ENCODE peak calls at places on chromosomes 6 and 20, in five cellular contexts. M is Peyer's patch, K is K562, Q is uterus, X is heart left ventricle. J is an unnamed sample. For H3K9me3, the result is how much of the 10 kb centered on the place peaks cover.

GRCh38 chr6:79672631-79673065 is 41.5 kb downstream of the SH3BGRL2 start:
- DNase-seq in M (no peak), K (peak), Q (no peak), X (no peak), J (no peak)

GRCh38 chr6:8082954-8083858 is 19.0 kb upstream of the BLOC1S5 start:
- DNase-seq in M (no peak), K (peak), Q (no peak), X (no peak), J (no peak)

GRCh38 chr20:33561981-33562601 is 72.2 kb downstream of the CBFA2T2 start:
- DNase-seq in M (peak), K (peak), Q (peak), X (peak), J (peak)

GRCh38 chr6:129492260-129492659 is 217.7 kb downstream of the ARHGAP18 start:
- DNase-seq in M (no peak), K (no peak), Q (no peak), X (no peak), J (no peak)

GRCh38 chr6:149064026-149065017 is 253.2 kb upstream of the TAB2 start:
- DNase-seq in M (no peak), K (no peak), Q (no peak), X (no peak), J (no peak)

GRCh38 chr6:140846518-140847277 is 1286.0 kb upstream of the GJE1 start:
- DNase-seq in M (no peak), K (no peak), Q (no peak), X (no peak), J (no peak)

GRCh38 chr6:149467265-149467664 is 17.5 kb downstream of the ZC3H12D start:
- DNase-seq in M (no peak), K (no peak), Q (no peak), X (no peak), J (no peak)

GRCh38 chr6:114989279-114989964 is 646.6 kb upstream of the HS3ST5 start:
- DNase-seq in M (no peak), K (no peak), Q (no peak), X (no peak), J (no peak)

GRCh38 chr6:128516514-128516898 is 3.9 kb downstream of the PTPRK start:
- DNase-seq in M (no peak), K (no peak), Q (no peak), X (no peak), J (no peak)

GRCh38 chr20:46151936-46152335 is 33.8 kb downstream of the CD40 start:
- DNase-seq in M (no peak), K (peak), Q (no peak), X (no peak), J (no peak)

GRCh38 chr6:41040101-41040910 is 1.3 kb upstream of the UNC5CL start:
- DNase-seq in M (peak), K (peak), Q (no peak), X (no peak), J (no peak)

GRCh38 chr6:45845546-45845945 is 170.1 kb downstream of the CLIC5 start:
- DNase-seq in M (no peak), K (no peak), Q (no peak), X (no peak), J (no peak)

GRCh38 chr6:26305097-26305841 is 59.7 kb upstream of the BTN3A2 start:
- DNase-seq in M (peak), K (peak), Q (peak), X (peak), J (peak)

GRCh38 chr20:63597651-63598478 is 23.8 kb upstream of the HELZ2 start:
- DNase-seq in M (no peak), K (no peak), Q (no peak), X (no peak), J (no peak)

GRCh38 chr6:73823046-73823735 is 127.2 kb downstream of the CD109 start:
- DNase-seq in M (no peak), K (no peak), Q (no peak), X (no peak), J (no peak)

GRCh38 chr20:38703526-38703925 is 20.8 kb upstream of the SLC32A1 start:
- DNase-seq in M (no peak), K (no peak), Q (no peak), X (no peak), J (no peak)

GRCh38 chr20:47334022-47334551 is 22.4 kb downstream of the ZMYND8 start:
- DNase-seq in M (peak), K (no peak), Q (peak), X (no peak), J (no peak)

GRCh38 chr6:113591896-113592827 is 265.0 kb upstream of the MARCKS start:
- DNase-seq in M (peak), K (no peak), Q (peak), X (peak), J (no peak)

GRCh38 chr6:35185302-35185681 is 28.5 kb upstream of the SCUBE3 start:
- DNase-seq in M (no peak), K (peak), Q (no peak), X (peak), J (no peak)

GRCh38 chr20:60572991-60573390 is 614.8 kb downstream of the CDH26 start:
- DNase-seq in M (no peak), K (no peak), Q (no peak), X (no peak), J (no peak)
- H3K9me3 ChIP-seq in M (under half), K (under half), Q (under half), X (under half), J (under half)

DNA sequence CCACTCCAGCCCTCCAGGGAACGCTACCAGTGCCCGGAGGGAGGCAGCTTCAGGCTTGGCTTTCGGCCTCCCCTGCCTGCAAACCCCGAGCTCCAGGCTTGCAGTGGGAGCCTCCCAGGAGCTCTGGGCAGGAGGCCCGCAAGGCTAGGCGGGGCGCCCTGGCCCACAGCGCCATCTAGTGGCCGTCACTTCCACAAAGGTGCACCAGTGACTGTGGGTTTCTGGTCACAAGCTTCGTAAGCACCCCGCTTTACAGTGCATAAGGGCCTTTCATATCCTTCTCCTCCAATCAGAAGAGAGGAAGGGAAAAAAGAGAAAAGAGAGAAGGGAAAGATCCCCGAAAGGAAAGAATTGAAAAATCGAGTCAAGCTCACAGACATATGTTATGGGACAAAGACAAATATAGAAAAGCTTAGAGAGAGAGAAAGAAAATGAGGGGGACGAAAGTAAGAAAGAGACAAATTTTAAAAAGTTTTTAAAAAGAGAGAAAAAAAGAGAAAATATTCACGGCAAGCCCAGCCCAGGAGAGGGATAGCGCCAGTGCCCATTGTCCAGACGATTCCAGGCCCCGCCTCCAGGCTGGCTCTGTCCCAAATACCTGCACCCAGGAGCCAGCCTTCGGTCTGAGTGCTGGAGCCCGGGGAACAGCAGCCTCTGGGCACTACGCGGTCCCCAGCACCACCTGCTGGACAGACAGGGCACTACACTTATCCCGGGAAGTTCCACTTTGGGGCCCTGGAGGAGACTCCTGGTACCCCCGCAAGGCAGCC is 207.1 kb downstream of the PREX1 start:
- DNase-seq in M (peak), K (peak), Q (peak), X (peak), J (peak)
- TF ChIP-seq POLR2A in M (no peak), K (no peak), Q (no peak), X (no peak), J (no peak)

GRCh38 chr6:131001945-131002661 is 60.9 kb downstream of the EPB41L2 start:
- DNase-seq in M (no peak), K (no peak), Q (no peak), X (no peak), J (no peak)

GRCh38 chr6:131003419-131004386 is 59.3 kb downstream of the EPB41L2 start:
- DNase-seq in M (no peak), K (no peak), Q (no peak), X (no peak), J (no peak)

GRCh38 chr6:131009790-131010189 is 53.3 kb downstream of the EPB41L2 start:
- DNase-seq in M (no peak), K (no peak), Q (no peak), X (no peak), J (no peak)

GRCh38 chr6:131004387-131004755 is 58.7 kb downstream of the EPB41L2 start:
- DNase-seq in M (no peak), K (no peak), Q (no peak), X (no peak), J (no peak)

GRCh38 chr6:131007286-131007685 is 55.8 kb downstream of the EPB41L2 start:
- DNase-seq in M (no peak), K (no peak), Q (no peak), X (no peak), J (no peak)
- H3K9me3 ChIP-seq in M (under half), K (under half), Q (under half), X (under half), J (under half)

GRCh38 chr6:87920245-87920644 is 127.4 kb upstream of the SPACA1 start:
- DNase-seq in M (no peak), K (no peak), Q (no peak), X (no peak), J (no peak)

GRCh38 chr6:87922947-87923330 is 124.7 kb upstream of the SPACA1 start:
- DNase-seq in M (peak), K (no peak), Q (no peak), X (no peak), J (no peak)

GRCh38 chr6:87923389-87924050 is 124.1 kb upstream of the SPACA1 start:
- DNase-seq in M (no peak), K (no peak), Q (no peak), X (no peak), J (no peak)

GRCh38 chr6:87921034-87921433 is 126.6 kb upstream of the SPACA1 start:
- DNase-seq in M (no peak), K (no peak), Q (no peak), X (no peak), J (no peak)

GRCh38 chr6:87922191-87922946 is 125.3 kb upstream of the SPACA1 start:
- DNase-seq in M (no peak), K (no peak), Q (no peak), X (no peak), J (no peak)
- TF ChIP-seq POLR2A in M (no peak), K (no peak), Q (no peak), X (no peak), J (no peak)

GRCh38 chr6:88665131-88665530 is 298.3 kb downstream of the RNGTT start:
- DNase-seq in M (no peak), K (no peak), Q (no peak), X (no peak), J (no peak)
- H3K9me3 ChIP-seq in M (under half), K (under half), Q (under half), X (under half), J (under half)

GRCh38 chr20:44211177-44212039 is 837 bp upstream of the OSER1 start:
- DNase-seq in M (no peak), K (peak), Q (peak), X (no peak), J (peak)
- TF ChIP-seq POLR2A in M (no peak), K (no peak), Q (no peak), X (no peak), J (no peak)

GRCh38 chr6:15642276-15642675 is 20.6 kb downstream of the DTNBP1 start:
- DNase-seq in M (no peak), K (peak), Q (no peak), X (no peak), J (no peak)
- H3K9me3 ChIP-seq in M (under half), K (under half), Q (under half), X (under half), J (under half)

GRCh38 chr6:169789944-169790927 is 38.8 kb downstream of the ERMARD start:
- DNase-seq in M (peak), K (peak), Q (peak), X (peak), J (peak)
- TF ChIP-seq POLR2A in M (no peak), K (no peak), Q (no peak), X (no peak), J (no peak)

DNA sequence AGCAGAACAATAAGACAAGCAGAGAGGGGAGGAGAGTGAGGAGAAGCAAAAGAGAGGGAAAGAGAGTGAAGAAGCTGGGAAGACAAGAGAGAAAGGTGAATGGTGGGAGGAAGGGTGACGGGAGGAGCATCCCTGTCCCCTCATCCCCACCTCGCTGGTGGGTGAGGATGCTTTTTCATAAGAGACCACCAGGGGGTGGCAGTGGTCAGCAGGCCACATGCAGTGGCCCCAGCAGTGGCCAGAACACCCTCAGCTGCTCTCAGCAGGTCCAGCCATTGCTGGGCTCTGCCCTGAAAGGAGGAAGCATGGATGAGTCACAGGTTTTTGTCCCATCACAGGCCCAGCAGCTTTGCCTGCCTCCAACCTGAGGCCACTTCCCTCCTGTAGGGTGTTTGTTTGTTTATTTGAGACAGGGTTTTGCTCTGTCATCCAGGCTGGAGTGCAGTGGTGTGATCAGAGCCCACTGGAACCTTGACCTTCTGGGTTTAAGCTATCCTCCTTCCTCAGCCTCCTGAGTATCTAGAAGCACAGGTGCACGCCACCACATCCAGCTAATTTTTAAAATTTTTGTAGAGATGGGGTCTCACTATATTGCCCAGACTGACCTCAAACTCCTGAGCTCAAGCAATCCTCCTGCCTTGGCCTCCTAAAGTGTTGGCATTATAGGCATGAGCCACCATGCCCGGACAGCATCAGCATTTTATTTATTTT is 23.9 kb downstream of the FGD2 start:
- DNase-seq in M (peak), K (peak), Q (peak), X (peak), J (peak)
- H3K9me3 ChIP-seq in M (under half), K (under half), Q (under half), X (under half), J (under half)

J was measured in tibial nerve.